ENCODE peak calls at places on chromosomes 16 and 17, in nine cellular contexts. One of them, this sample, is unnamed.

GRCh38 chr17:70024253-70024652 is 50.8 kb upstream of the KCNJ16 start:
- DNase-seq in HL-60: no peak
- DNase-seq in SK-N-SH: no peak
- DNase-seq in GM23338: no peak
- DNase-seq in HepG2: no peak
- DNase-seq in K562: no peak
- DNase-seq in GM12878: no peak
- DNase-seq in A549: no peak
- DNase-seq in HCT116: no peak
- DNase-seq in this sample: no peak

GRCh38 chr16:25481636-25482035 is 210.1 kb upstream of the HS3ST4 start:
- DNase-seq in A549: no peak
- DNase-seq in SK-N-SH: no peak
- DNase-seq in GM12878: no peak
- DNase-seq in K562: no peak
- DNase-seq in HCT116: no peak
- DNase-seq in HL-60: no peak
- DNase-seq in GM23338: peak; percentile 26
- DNase-seq in HepG2: peak; percentile 8
- DNase-seq in this sample: no peak

GRCh38 chr17:72353502-72353901 is 232.7 kb downstream of the SOX9 start:
- DNase-seq in K562: no peak
- DNase-seq in GM23338: no peak
- DNase-seq in HepG2: no peak
- DNase-seq in HL-60: no peak
- DNase-seq in SK-N-SH: no peak
- DNase-seq in HCT116: no peak
- DNase-seq in A549: no peak
- DNase-seq in GM12878: no peak
- DNase-seq in this sample: no peak

GRCh38 chr16:17372383-17372782 is 98.4 kb downstream of the XYLT1 start:
- DNase-seq in HL-60: no peak
- DNase-seq in A549: no peak
- DNase-seq in GM23338: no peak
- DNase-seq in HepG2: no peak
- DNase-seq in HCT116: no peak
- DNase-seq in K562: no peak
- DNase-seq in GM12878: no peak
- DNase-seq in SK-N-SH: no peak
- DNase-seq in this sample: no peak

GRCh38 chr16:31134625-31135534 is 647 bp downstream of the PRSS8 start:
- DNase-seq in K562: no peak
- DNase-seq in HepG2: no peak
- DNase-seq in GM12878: no peak
- DNase-seq in SK-N-SH: no peak
- DNase-seq in GM23338: peak; percentile 89
- DNase-seq in HL-60: peak; percentile 43
- DNase-seq in HCT116: no peak
- DNase-seq in A549: no peak
- DNase-seq in this sample: no peak

GRCh38 chr16:77564791-77565390 is 130.1 kb upstream of the ADAMTS18 start:
- DNase-seq in K562: no peak
- DNase-seq in HL-60: no peak
- DNase-seq in SK-N-SH: no peak
- DNase-seq in A549: peak; percentile 14
- DNase-seq in GM12878: no peak
- DNase-seq in HepG2: no peak
- DNase-seq in GM23338: no peak
- DNase-seq in HCT116: no peak
- DNase-seq in this sample: no peak

GRCh38 chr17:74981979-74982662 is 5.3 kb upstream of the CDR2L start:
- DNase-seq in HL-60: no peak
- DNase-seq in GM23338: peak; percentile 94
- DNase-seq in A549: peak; percentile 76
- DNase-seq in K562: peak; percentile 88
- DNase-seq in HCT116: peak; percentile 57
- DNase-seq in SK-N-SH: peak; percentile 99
- DNase-seq in HepG2: peak; percentile 72
- DNase-seq in GM12878: no peak
- DNase-seq in this sample: no peak

GRCh38 chr16:30761427-30761927 is 385 bp downstream of the CFAP119 start:
- DNase-seq in GM12878: no peak
- DNase-seq in A549: no peak
- DNase-seq in GM23338: peak; percentile 80
- DNase-seq in SK-N-SH: peak; percentile 72
- DNase-seq in HL-60: no peak
- DNase-seq in HepG2: no peak
- DNase-seq in HCT116: no peak
- DNase-seq in K562: peak; percentile 58
- DNase-seq in this sample: no peak

GRCh38 chr17:78924481-78925151 is 571 bp downstream of the TIMP2 start:
- DNase-seq in HCT116: no peak
- DNase-seq in HL-60: no peak
- DNase-seq in A549: no peak
- DNase-seq in HepG2: no peak
- DNase-seq in K562: no peak
- DNase-seq in SK-N-SH: peak; percentile 77
- DNase-seq in GM12878: no peak
- DNase-seq in GM23338: peak; percentile 81
- DNase-seq in this sample: no peak

GRCh38 chr16:57284206-57284951 is at the start of gene PLLP:
- DNase-seq in HCT116: no peak
- DNase-seq in SK-N-SH: peak; percentile 90
- DNase-seq in GM23338: peak; percentile 68
- DNase-seq in HepG2: no peak
- DNase-seq in GM12878: no peak
- DNase-seq in K562: peak; percentile 95
- DNase-seq in HL-60: no peak
- DNase-seq in A549: peak; percentile 53
- DNase-seq in this sample: no peak

GRCh38 chr16:57846078-57846697 is 43.9 kb upstream of the KIFC3 start:
- DNase-seq in GM23338: peak; percentile 91
- DNase-seq in HCT116: no peak
- DNase-seq in HepG2: no peak
- DNase-seq in SK-N-SH: no peak
- DNase-seq in HL-60: no peak
- DNase-seq in K562: no peak
- DNase-seq in A549: no peak
- DNase-seq in GM12878: no peak
- DNase-seq in this sample: no peak

GRCh38 chr17:74859439-74860228 is at the start of gene GRIN2C:
- DNase-seq in HepG2: no peak
- DNase-seq in HCT116: no peak
- DNase-seq in GM12878: no peak
- DNase-seq in SK-N-SH: peak; percentile 93
- DNase-seq in HL-60: no peak
- DNase-seq in K562: peak; percentile 63
- DNase-seq in A549: no peak
- DNase-seq in GM23338: no peak
- DNase-seq in this sample: no peak

GRCh38 chr17:45077643-45078042 is 16.5 kb downstream of the NMT1 start:
- DNase-seq in HepG2: no peak
- DNase-seq in HCT116: no peak
- DNase-seq in A549: no peak
- DNase-seq in GM12878: peak; percentile 41
- DNase-seq in GM23338: no peak
- DNase-seq in HL-60: no peak
- DNase-seq in K562: no peak
- DNase-seq in SK-N-SH: no peak
- DNase-seq in this sample: no peak

GRCh38 chr17:76397687-76398522 is 13.5 kb downstream of the SPHK1 start:
- DNase-seq in HL-60: peak; percentile 57
- DNase-seq in GM12878: peak; percentile 30
- DNase-seq in HCT116: peak; percentile 68
- DNase-seq in A549: peak; percentile 88
- DNase-seq in SK-N-SH: peak; percentile 92
- DNase-seq in K562: peak; percentile 76
- DNase-seq in HepG2: peak; percentile 80
- DNase-seq in GM23338: peak; percentile 94
- DNase-seq in this sample: peak; percentile 64

GRCh38 chr16:20114356-20114755 is 40.7 kb upstream of the GPR139 start:
- DNase-seq in SK-N-SH: no peak
- DNase-seq in HL-60: no peak
- DNase-seq in HCT116: peak; percentile 53
- DNase-seq in HepG2: no peak
- DNase-seq in K562: no peak
- DNase-seq in A549: peak; percentile 65
- DNase-seq in GM23338: no peak
- DNase-seq in GM12878: no peak
- DNase-seq in this sample: peak; percentile 69

GRCh38 chr16:59290718-59291117 is 556.6 kb upstream of the GOT2 start:
- DNase-seq in K562: no peak
- DNase-seq in HepG2: no peak
- DNase-seq in SK-N-SH: no peak
- DNase-seq in GM12878: no peak
- DNase-seq in A549: no peak
- DNase-seq in GM23338: no peak
- DNase-seq in HL-60: no peak
- DNase-seq in HCT116: no peak
- DNase-seq in this sample: no peak

GRCh38 chr17:55263565-55264272 is 1.0 kb upstream of the HLF start:
- DNase-seq in K562: no peak
- DNase-seq in GM23338: peak; percentile 44
- DNase-seq in HCT116: no peak
- DNase-seq in SK-N-SH: peak; percentile 52
- DNase-seq in HepG2: no peak
- DNase-seq in GM12878: no peak
- DNase-seq in A549: no peak
- DNase-seq in HL-60: no peak
- DNase-seq in this sample: no peak

GRCh38 chr16:27242868-27243590 is 25.5 kb downstream of the NSMCE1 start:
- DNase-seq in HCT116: no peak
- DNase-seq in K562: no peak
- DNase-seq in A549: peak; percentile 78
- DNase-seq in SK-N-SH: no peak
- DNase-seq in HL-60: no peak
- DNase-seq in GM12878: peak; percentile 71
- DNase-seq in GM23338: peak; percentile 33
- DNase-seq in HepG2: peak; percentile 83
- DNase-seq in this sample: peak; percentile 85

GRCh38 chr16:13999895-14000425 is 71.2 kb upstream of the MRTFB start:
- DNase-seq in GM12878: no peak
- DNase-seq in K562: no peak
- DNase-seq in SK-N-SH: no peak
- DNase-seq in HepG2: no peak
- DNase-seq in GM23338: no peak
- DNase-seq in HL-60: no peak
- DNase-seq in A549: no peak
- DNase-seq in HCT116: no peak
- DNase-seq in this sample: no peak

GRCh38 chr16:22787456-22788189 is 26.3 kb upstream of the HS3ST2 start:
- DNase-seq in HCT116: no peak
- DNase-seq in GM23338: no peak
- DNase-seq in HL-60: peak; percentile 53
- DNase-seq in HepG2: no peak
- DNase-seq in GM12878: no peak
- DNase-seq in A549: no peak
- DNase-seq in SK-N-SH: peak; percentile 56
- DNase-seq in K562: no peak
- DNase-seq in this sample: no peak
- TF ChIP-seq REST in HCT116: no peak
- TF ChIP-seq REST in GM23338: no peak
- TF ChIP-seq REST in HL-60: no peak
- TF ChIP-seq REST in HepG2: no peak
- TF ChIP-seq REST in GM12878: no peak
- TF ChIP-seq REST in A549: no peak
- TF ChIP-seq REST in SK-N-SH: no peak
- TF ChIP-seq REST in K562: no peak
- TF ChIP-seq REST in this sample: no peak

GRCh38 chr17:57593739-57594462 is 151.2 kb downstream of the CCDC182 start:
- DNase-seq in A549: no peak
- DNase-seq in SK-N-SH: no peak
- DNase-seq in GM12878: no peak
- DNase-seq in HepG2: no peak
- DNase-seq in HCT116: no peak
- DNase-seq in K562: no peak
- DNase-seq in HL-60: no peak
- DNase-seq in GM23338: no peak
- DNase-seq in this sample: no peak
- TF ChIP-seq REST in A549: no peak
- TF ChIP-seq REST in SK-N-SH: no peak
- TF ChIP-seq REST in GM12878: no peak
- TF ChIP-seq REST in HepG2: no peak
- TF ChIP-seq REST in HCT116: no peak
- TF ChIP-seq REST in K562: no peak
- TF ChIP-seq REST in HL-60: no peak
- TF ChIP-seq REST in GM23338: no peak
- TF ChIP-seq REST in this sample: no peak

GRCh38 chr17:68378202-68379149 is 78.8 kb downstream of the WIPI1 start:
- DNase-seq in K562: no peak
- DNase-seq in HCT116: peak; percentile 63
- DNase-seq in A549: peak; percentile 88
- DNase-seq in HL-60: peak; percentile 81
- DNase-seq in HepG2: peak; percentile 100
- DNase-seq in SK-N-SH: peak; percentile 26
- DNase-seq in GM12878: no peak
- DNase-seq in GM23338: peak; percentile 69
- DNase-seq in this sample: no peak
- TF ChIP-seq REST in K562: no peak
- TF ChIP-seq REST in HCT116: no peak
- TF ChIP-seq REST in A549: no peak
- TF ChIP-seq REST in HL-60: no peak
- TF ChIP-seq REST in HepG2: no peak
- TF ChIP-seq REST in SK-N-SH: no peak
- TF ChIP-seq REST in GM12878: no peak
- TF ChIP-seq REST in GM23338: no peak
- TF ChIP-seq REST in this sample: no peak

DNA sequence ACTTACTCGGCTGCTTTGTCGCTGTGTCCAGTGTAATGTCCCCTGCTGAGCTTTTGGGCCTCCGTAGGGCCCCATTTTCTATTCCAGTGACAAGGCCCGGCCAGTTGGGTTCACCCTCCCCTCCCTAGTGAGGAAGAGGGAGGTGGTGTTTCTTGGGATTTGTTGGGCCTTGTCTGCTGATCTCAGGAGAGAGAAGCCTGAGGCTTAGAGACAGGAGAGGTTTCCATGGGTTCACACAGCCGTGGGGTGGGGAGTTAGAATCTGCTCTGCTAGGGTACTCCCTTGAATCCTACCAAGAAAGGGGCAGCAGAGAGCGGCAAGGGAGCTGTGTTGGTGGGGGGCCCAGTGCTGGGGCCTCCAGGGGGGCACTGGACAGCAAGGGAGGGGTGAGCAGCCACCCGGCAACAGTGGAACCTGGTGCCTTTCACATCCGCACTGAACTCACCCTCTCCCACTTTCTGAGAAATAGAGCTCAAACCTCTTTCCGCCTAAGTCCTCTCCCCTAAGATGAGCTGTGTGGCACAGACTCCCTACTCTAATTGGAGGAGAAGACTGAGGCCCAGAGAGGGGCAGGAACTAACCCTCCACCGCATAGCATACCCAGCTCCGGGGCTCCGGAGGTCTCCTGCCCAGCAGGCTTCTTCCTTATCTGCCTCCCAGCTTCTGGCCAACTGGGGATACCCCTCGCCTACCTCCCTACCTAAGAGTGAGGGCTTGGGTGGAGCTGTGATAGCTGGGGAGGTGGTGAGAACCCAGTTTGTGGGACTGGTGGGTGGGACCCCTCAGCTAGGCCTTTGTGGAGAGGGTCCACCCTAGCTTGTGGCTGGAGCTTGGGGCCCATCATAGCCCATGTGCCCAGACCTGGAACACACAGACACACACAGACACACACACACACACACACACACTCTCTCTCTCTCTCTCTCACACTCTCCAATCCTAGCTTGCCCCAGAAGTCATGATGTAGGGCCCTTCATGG is 6.8 kb downstream of the TBKBP1 start:
- DNase-seq in HCT116: no peak
- DNase-seq in GM23338: no peak
- DNase-seq in HepG2: no peak
- DNase-seq in GM12878: no peak
- DNase-seq in K562: no peak
- DNase-seq in HL-60: no peak
- DNase-seq in SK-N-SH: no peak
- DNase-seq in A549: no peak
- DNase-seq in this sample: no peak
- TF ChIP-seq REST in HCT116: no peak
- TF ChIP-seq REST in GM23338: no peak
- TF ChIP-seq REST in HepG2: no peak
- TF ChIP-seq REST in GM12878: no peak
- TF ChIP-seq REST in K562: no peak
- TF ChIP-seq REST in HL-60: no peak
- TF ChIP-seq REST in SK-N-SH: no peak
- TF ChIP-seq REST in A549: no peak
- TF ChIP-seq REST in this sample: no peak

This sample was measured in Panc1.